ENCODE peak calls at places on chromosome 10, in seven cellular contexts. One of them, this sample, is unnamed.

GRCh38 chr10:46042527-46042926 is 3.5 kb downstream of the MSMB start:
- DNase-seq in activated naive CD4-positive, alpha-beta T cell treated with anti-CD3 and anti-CD28 coated beads, Interleukin-2, amount 10 ng/mL, durations not matched to agents 7 days and 5 days: no peak
- DNase-seq in RPMI8226: no peak
- DNase-seq in anterior cingulate cortex: no peak
- DNase-seq in T-helper 2 cell: no peak
- DNase-seq in GM04503: no peak
- DNase-seq in foreskin melanocyte: no peak
- DNase-seq in this sample: no peak

GRCh38 chr10:122282253-122282671 is 11.2 kb downstream of the BTBD16 start:
- DNase-seq in activated naive CD4-positive, alpha-beta T cell treated with anti-CD3 and anti-CD28 coated beads, Interleukin-2, amount 10 ng/mL, durations not matched to agents 7 days and 5 days: no peak
- DNase-seq in RPMI8226: no peak
- DNase-seq in anterior cingulate cortex: no peak
- DNase-seq in T-helper 2 cell: no peak
- DNase-seq in GM04503: no peak
- DNase-seq in foreskin melanocyte: no peak
- DNase-seq in this sample: no peak

GRCh38 chr10:125414998-125415397 is 254.6 kb upstream of the CTBP2 start:
- DNase-seq in activated naive CD4-positive, alpha-beta T cell treated with anti-CD3 and anti-CD28 coated beads, Interleukin-2, amount 10 ng/mL, durations not matched to agents 7 days and 5 days: no peak
- DNase-seq in RPMI8226: no peak
- DNase-seq in anterior cingulate cortex: no peak
- DNase-seq in T-helper 2 cell: no peak
- DNase-seq in GM04503: no peak
- DNase-seq in foreskin melanocyte: no peak
- DNase-seq in this sample: no peak

GRCh38 chr10:62512732-62513475 is 138.7 kb downstream of the ZNF365 start:
- DNase-seq in activated naive CD4-positive, alpha-beta T cell treated with anti-CD3 and anti-CD28 coated beads, Interleukin-2, amount 10 ng/mL, durations not matched to agents 7 days and 5 days: no peak
- DNase-seq in RPMI8226: no peak
- DNase-seq in anterior cingulate cortex: no peak
- DNase-seq in T-helper 2 cell: no peak
- DNase-seq in GM04503: no peak
- DNase-seq in foreskin melanocyte: no peak
- DNase-seq in this sample: no peak

GRCh38 chr10:124386186-124387077 is 32.3 kb downstream of the OAT start:
- DNase-seq in activated naive CD4-positive, alpha-beta T cell treated with anti-CD3 and anti-CD28 coated beads, Interleukin-2, amount 10 ng/mL, durations not matched to agents 7 days and 5 days: no peak
- DNase-seq in RPMI8226: no peak
- DNase-seq in anterior cingulate cortex: no peak
- DNase-seq in T-helper 2 cell: no peak
- DNase-seq in GM04503: no peak
- DNase-seq in foreskin melanocyte: no peak
- DNase-seq in this sample: no peak

GRCh38 chr10:79381804-79382221 is 34.5 kb downstream of the PPIF start:
- DNase-seq in activated naive CD4-positive, alpha-beta T cell treated with anti-CD3 and anti-CD28 coated beads, Interleukin-2, amount 10 ng/mL, durations not matched to agents 7 days and 5 days: peak
- DNase-seq in RPMI8226: no peak
- DNase-seq in anterior cingulate cortex: no peak
- DNase-seq in T-helper 2 cell: no peak
- DNase-seq in GM04503: peak
- DNase-seq in foreskin melanocyte: no peak
- DNase-seq in this sample: peak

GRCh38 chr10:28533571-28534304 is 820 bp downstream of the WAC start:
- DNase-seq in activated naive CD4-positive, alpha-beta T cell treated with anti-CD3 and anti-CD28 coated beads, Interleukin-2, amount 10 ng/mL, durations not matched to agents 7 days and 5 days: peak
- DNase-seq in RPMI8226: peak
- DNase-seq in anterior cingulate cortex: peak
- DNase-seq in T-helper 2 cell: peak
- DNase-seq in GM04503: no peak
- DNase-seq in foreskin melanocyte: no peak
- DNase-seq in this sample: peak

GRCh38 chr10:844552-844951 is 87.0 kb downstream of the LARP4B start:
- DNase-seq in activated naive CD4-positive, alpha-beta T cell treated with anti-CD3 and anti-CD28 coated beads, Interleukin-2, amount 10 ng/mL, durations not matched to agents 7 days and 5 days: no peak
- DNase-seq in RPMI8226: no peak
- DNase-seq in anterior cingulate cortex: no peak
- DNase-seq in T-helper 2 cell: no peak
- DNase-seq in GM04503: no peak
- DNase-seq in foreskin melanocyte: no peak
- DNase-seq in this sample: no peak

GRCh38 chr10:48518412-48518811 is 86.5 kb downstream of the ARHGAP22 start:
- DNase-seq in activated naive CD4-positive, alpha-beta T cell treated with anti-CD3 and anti-CD28 coated beads, Interleukin-2, amount 10 ng/mL, durations not matched to agents 7 days and 5 days: no peak
- DNase-seq in RPMI8226: no peak
- DNase-seq in anterior cingulate cortex: no peak
- DNase-seq in T-helper 2 cell: no peak
- DNase-seq in GM04503: no peak
- DNase-seq in foreskin melanocyte: no peak
- DNase-seq in this sample: no peak

GRCh38 chr10:12915637-12916168 is 85.8 kb downstream of the CCDC3 start:
- DNase-seq in activated naive CD4-positive, alpha-beta T cell treated with anti-CD3 and anti-CD28 coated beads, Interleukin-2, amount 10 ng/mL, durations not matched to agents 7 days and 5 days: no peak
- DNase-seq in RPMI8226: no peak
- DNase-seq in anterior cingulate cortex: no peak
- DNase-seq in T-helper 2 cell: no peak
- DNase-seq in GM04503: no peak
- DNase-seq in foreskin melanocyte: no peak
- DNase-seq in this sample: no peak

GRCh38 chr10:28429573-28430216 is 103.2 kb upstream of the WAC start:
- DNase-seq in activated naive CD4-positive, alpha-beta T cell treated with anti-CD3 and anti-CD28 coated beads, Interleukin-2, amount 10 ng/mL, durations not matched to agents 7 days and 5 days: no peak
- DNase-seq in RPMI8226: peak
- DNase-seq in anterior cingulate cortex: no peak
- DNase-seq in T-helper 2 cell: no peak
- DNase-seq in GM04503: peak
- DNase-seq in foreskin melanocyte: no peak
- DNase-seq in this sample: no peak

GRCh38 chr10:85606401-85606800 is 760.2 kb downstream of the GRID1 start:
- DNase-seq in activated naive CD4-positive, alpha-beta T cell treated with anti-CD3 and anti-CD28 coated beads, Interleukin-2, amount 10 ng/mL, durations not matched to agents 7 days and 5 days: no peak
- DNase-seq in RPMI8226: no peak
- DNase-seq in anterior cingulate cortex: no peak
- DNase-seq in T-helper 2 cell: no peak
- DNase-seq in GM04503: no peak
- DNase-seq in foreskin melanocyte: no peak
- DNase-seq in this sample: no peak

GRCh38 chr10:132480356-132480755 is 57.2 kb upstream of the INPP5A start:
- DNase-seq in activated naive CD4-positive, alpha-beta T cell treated with anti-CD3 and anti-CD28 coated beads, Interleukin-2, amount 10 ng/mL, durations not matched to agents 7 days and 5 days: no peak
- DNase-seq in RPMI8226: no peak
- DNase-seq in anterior cingulate cortex: no peak
- DNase-seq in T-helper 2 cell: no peak
- DNase-seq in GM04503: no peak
- DNase-seq in foreskin melanocyte: peak
- DNase-seq in this sample: no peak

GRCh38 chr10:28738200-28738599 is 60.9 kb downstream of the BAMBI start:
- DNase-seq in activated naive CD4-positive, alpha-beta T cell treated with anti-CD3 and anti-CD28 coated beads, Interleukin-2, amount 10 ng/mL, durations not matched to agents 7 days and 5 days: no peak
- DNase-seq in RPMI8226: no peak
- DNase-seq in anterior cingulate cortex: no peak
- DNase-seq in T-helper 2 cell: no peak
- DNase-seq in GM04503: no peak
- DNase-seq in foreskin melanocyte: no peak
- DNase-seq in this sample: no peak

GRCh38 chr10:91582063-91582673 is 50.7 kb downstream of the PPP1R3C start:
- DNase-seq in activated naive CD4-positive, alpha-beta T cell treated with anti-CD3 and anti-CD28 coated beads, Interleukin-2, amount 10 ng/mL, durations not matched to agents 7 days and 5 days: no peak
- DNase-seq in RPMI8226: no peak
- DNase-seq in anterior cingulate cortex: no peak
- DNase-seq in T-helper 2 cell: no peak
- DNase-seq in GM04503: no peak
- DNase-seq in foreskin melanocyte: no peak
- DNase-seq in this sample: no peak